ENCODE peak calls at places on chromosome 13, in eight cellular contexts. One of them, this sample, is unnamed.

GRCh38 chr13:104571161-104571889 is 1505.1 kb upstream of the SLC10A2 start:
- DNase-seq in GM13977: no peak
- DNase-seq in stimulated activated effector memory CD8-positive, alpha-beta T cell treated with anti-CD3 and anti-CD28 coated beads, Interleukin-12 subunit alpha, Interleukin-12 subunit beta, amount 100 ng/mL, for 72 hours: no peak
- DNase-seq in neural crest cell: peak
- DNase-seq in AG04450: peak
- DNase-seq in AG09319: no peak
- DNase-seq in heart right ventricle: peak
- DNase-seq in activated gamma-delta T cell treated with Interleukin-2 at 50 U/mL for 16 hours: no peak
- DNase-seq in this sample: peak

GRCh38 chr13:25292301-25292700 is 5.0 kb upstream of the MTMR6 start:
- DNase-seq in GM13977: no peak
- DNase-seq in stimulated activated effector memory CD8-positive, alpha-beta T cell treated with anti-CD3 and anti-CD28 coated beads, Interleukin-12 subunit alpha, Interleukin-12 subunit beta, amount 100 ng/mL, for 72 hours: no peak
- DNase-seq in neural crest cell: no peak
- DNase-seq in AG04450: no peak
- DNase-seq in AG09319: no peak
- DNase-seq in heart right ventricle: no peak
- DNase-seq in activated gamma-delta T cell treated with Interleukin-2 at 50 U/mL for 16 hours: no peak
- DNase-seq in this sample: peak

GRCh38 chr13:20426766-20427448 is 98.8 kb downstream of the CRYL1 start:
- DNase-seq in GM13977: no peak
- DNase-seq in stimulated activated effector memory CD8-positive, alpha-beta T cell treated with anti-CD3 and anti-CD28 coated beads, Interleukin-12 subunit alpha, Interleukin-12 subunit beta, amount 100 ng/mL, for 72 hours: no peak
- DNase-seq in neural crest cell: no peak
- DNase-seq in AG04450: no peak
- DNase-seq in AG09319: no peak
- DNase-seq in heart right ventricle: no peak
- DNase-seq in activated gamma-delta T cell treated with Interleukin-2 at 50 U/mL for 16 hours: no peak
- DNase-seq in this sample: no peak

GRCh38 chr13:30855569-30855968 is 50.5 kb upstream of the MEDAG start:
- DNase-seq in GM13977: no peak
- DNase-seq in stimulated activated effector memory CD8-positive, alpha-beta T cell treated with anti-CD3 and anti-CD28 coated beads, Interleukin-12 subunit alpha, Interleukin-12 subunit beta, amount 100 ng/mL, for 72 hours: no peak
- DNase-seq in neural crest cell: no peak
- DNase-seq in AG04450: no peak
- DNase-seq in AG09319: no peak
- DNase-seq in heart right ventricle: no peak
- DNase-seq in activated gamma-delta T cell treated with Interleukin-2 at 50 U/mL for 16 hours: no peak
- DNase-seq in this sample: no peak

GRCh38 chr13:91576590-91576989 is 178.2 kb downstream of the GPC5 start:
- DNase-seq in GM13977: no peak
- DNase-seq in stimulated activated effector memory CD8-positive, alpha-beta T cell treated with anti-CD3 and anti-CD28 coated beads, Interleukin-12 subunit alpha, Interleukin-12 subunit beta, amount 100 ng/mL, for 72 hours: no peak
- DNase-seq in neural crest cell: peak
- DNase-seq in AG04450: no peak
- DNase-seq in AG09319: no peak
- DNase-seq in heart right ventricle: no peak
- DNase-seq in activated gamma-delta T cell treated with Interleukin-2 at 50 U/mL for 16 hours: no peak
- DNase-seq in this sample: no peak

GRCh38 chr13:26923824-26924605 is 163.4 kb upstream of the GPR12 start:
- DNase-seq in GM13977: no peak
- DNase-seq in stimulated activated effector memory CD8-positive, alpha-beta T cell treated with anti-CD3 and anti-CD28 coated beads, Interleukin-12 subunit alpha, Interleukin-12 subunit beta, amount 100 ng/mL, for 72 hours: no peak
- DNase-seq in neural crest cell: no peak
- DNase-seq in AG04450: no peak
- DNase-seq in AG09319: no peak
- DNase-seq in heart right ventricle: peak
- DNase-seq in activated gamma-delta T cell treated with Interleukin-2 at 50 U/mL for 16 hours: no peak
- DNase-seq in this sample: peak

GRCh38 chr13:36981156-36981743 is 17.9 kb downstream of the ALG5 start:
- DNase-seq in GM13977: peak
- DNase-seq in stimulated activated effector memory CD8-positive, alpha-beta T cell treated with anti-CD3 and anti-CD28 coated beads, Interleukin-12 subunit alpha, Interleukin-12 subunit beta, amount 100 ng/mL, for 72 hours: no peak
- DNase-seq in neural crest cell: no peak
- DNase-seq in AG04450: peak
- DNase-seq in AG09319: peak
- DNase-seq in heart right ventricle: no peak
- DNase-seq in activated gamma-delta T cell treated with Interleukin-2 at 50 U/mL for 16 hours: no peak
- DNase-seq in this sample: no peak

GRCh38 chr13:20702945-20703784 is at the start of gene IL17D:
- DNase-seq in GM13977: peak
- DNase-seq in stimulated activated effector memory CD8-positive, alpha-beta T cell treated with anti-CD3 and anti-CD28 coated beads, Interleukin-12 subunit alpha, Interleukin-12 subunit beta, amount 100 ng/mL, for 72 hours: peak
- DNase-seq in neural crest cell: peak
- DNase-seq in AG04450: no peak
- DNase-seq in AG09319: no peak
- DNase-seq in heart right ventricle: no peak
- DNase-seq in activated gamma-delta T cell treated with Interleukin-2 at 50 U/mL for 16 hours: peak
- DNase-seq in this sample: no peak

GRCh38 chr13:78604782-78605611 is 1.6 kb upstream of the POU4F1 start:
- DNase-seq in GM13977: no peak
- DNase-seq in stimulated activated effector memory CD8-positive, alpha-beta T cell treated with anti-CD3 and anti-CD28 coated beads, Interleukin-12 subunit alpha, Interleukin-12 subunit beta, amount 100 ng/mL, for 72 hours: no peak
- DNase-seq in neural crest cell: no peak
- DNase-seq in AG04450: no peak
- DNase-seq in AG09319: no peak
- DNase-seq in heart right ventricle: no peak
- DNase-seq in activated gamma-delta T cell treated with Interleukin-2 at 50 U/mL for 16 hours: no peak
- DNase-seq in this sample: no peak

GRCh38 chr13:111337206-111337605 is 16.8 kb downstream of the TEX29 start:
- DNase-seq in GM13977: no peak
- DNase-seq in stimulated activated effector memory CD8-positive, alpha-beta T cell treated with anti-CD3 and anti-CD28 coated beads, Interleukin-12 subunit alpha, Interleukin-12 subunit beta, amount 100 ng/mL, for 72 hours: no peak
- DNase-seq in neural crest cell: no peak
- DNase-seq in AG04450: peak
- DNase-seq in AG09319: peak
- DNase-seq in heart right ventricle: peak
- DNase-seq in activated gamma-delta T cell treated with Interleukin-2 at 50 U/mL for 16 hours: no peak
- DNase-seq in this sample: peak

GRCh38 chr13:47708386-47708785 is 292.7 kb downstream of the SUCLA2 start:
- DNase-seq in GM13977: no peak
- DNase-seq in stimulated activated effector memory CD8-positive, alpha-beta T cell treated with anti-CD3 and anti-CD28 coated beads, Interleukin-12 subunit alpha, Interleukin-12 subunit beta, amount 100 ng/mL, for 72 hours: no peak
- DNase-seq in neural crest cell: no peak
- DNase-seq in AG04450: no peak
- DNase-seq in AG09319: no peak
- DNase-seq in heart right ventricle: no peak
- DNase-seq in activated gamma-delta T cell treated with Interleukin-2 at 50 U/mL for 16 hours: no peak
- DNase-seq in this sample: peak

GRCh38 chr13:25819856-25820530 is 231.8 kb downstream of the SHISA2 start:
- DNase-seq in GM13977: no peak
- DNase-seq in stimulated activated effector memory CD8-positive, alpha-beta T cell treated with anti-CD3 and anti-CD28 coated beads, Interleukin-12 subunit alpha, Interleukin-12 subunit beta, amount 100 ng/mL, for 72 hours: no peak
- DNase-seq in neural crest cell: no peak
- DNase-seq in AG04450: no peak
- DNase-seq in AG09319: no peak
- DNase-seq in heart right ventricle: no peak
- DNase-seq in activated gamma-delta T cell treated with Interleukin-2 at 50 U/mL for 16 hours: no peak
- DNase-seq in this sample: no peak

This sample was measured in skeletal muscle cell.